ENCODE peak calls at places on chromosomes 2 and 18, in ten cellular contexts. C is IMR-90, W is breast epithelium, Y is HCT116, S is testis, B is spleen, L is body of pancreas, K is adrenal gland, J is stomach, Z is transverse colon. G is an unnamed sample.
A peak's percentile ranks its signal among the peaks of the same experiment; 100 is the strongest.

GRCh38 chr2:15874854-15875776 is 65.2 kb upstream of the MYCN start:
- DNase-seq in C (no peak), J (no peak), Z (no peak), S (no peak), L (no peak), Y (no peak), K (no peak), B (no peak), W (no peak), G (no peak)

GRCh38 chr2:88082781-88083180 is 15.2 kb downstream of the SMYD1 start:
- DNase-seq in Z (no peak), J (no peak), K (no peak), Y (no peak), B (no peak), S (peak; percentile 22), L (no peak), W (peak; percentile 40), C (no peak), G (no peak)

GRCh38 chr2:203534486-203535077 is 519 bp downstream of the RAPH1 start:
- DNase-seq in Z (peak; percentile 47), C (no peak), J (no peak), B (peak; percentile 81), Y (no peak), K (peak; percentile 60), W (no peak), L (no peak), S (peak; percentile 38), G (peak; percentile 50)

GRCh38 chr2:240988146-240988545 is 10.3 kb upstream of the SNED1 start:
- DNase-seq in J (no peak), B (peak; percentile 30), S (no peak), Y (no peak), K (no peak), C (peak; percentile 33), W (no peak), Z (peak; percentile 7), L (peak; percentile 7), G (no peak)

GRCh38 chr2:102950547-102950946 is 188.7 kb downstream of the TMEM182 start:
- DNase-seq in K (no peak), Y (no peak), J (no peak), Z (no peak), B (no peak), C (no peak), L (no peak), W (no peak), S (no peak), G (no peak)

GRCh38 chr2:229129738-229130371 is 141.2 kb downstream of the PID1 start:
- DNase-seq in L (no peak), B (no peak), K (peak; percentile 73), Y (no peak), Z (peak; percentile 74), C (no peak), S (peak; percentile 57), J (no peak), W (no peak), G (no peak)

GRCh38 chr18:48295586-48296311 is 113.4 kb downstream of the ZBTB7C start:
- DNase-seq in K (peak; percentile 47), Y (no peak), C (no peak), B (peak; percentile 62), L (no peak), Z (no peak), J (no peak), W (peak; percentile 15), S (no peak), G (no peak)

GRCh38 chr2:40405440-40405839 is 46.5 kb downstream of the SLC8A1 start:
- DNase-seq in W (no peak), K (no peak), Y (no peak), L (no peak), J (no peak), B (no peak), C (peak; percentile 63), Z (no peak), S (no peak), G (no peak)

GRCh38 chr2:29902356-29902755 is 19.0 kb downstream of the ALK start:
- DNase-seq in Z (no peak), W (no peak), S (no peak), J (no peak), B (no peak), Y (no peak), C (no peak), L (no peak), K (no peak), G (no peak)

GRCh38 chr2:29895296-29895695 is 26.1 kb downstream of the ALK start:
- DNase-seq in Y (no peak), C (no peak), W (no peak), S (no peak), Z (no peak), B (no peak), K (no peak), J (no peak), L (no peak), G (no peak)

DNA sequence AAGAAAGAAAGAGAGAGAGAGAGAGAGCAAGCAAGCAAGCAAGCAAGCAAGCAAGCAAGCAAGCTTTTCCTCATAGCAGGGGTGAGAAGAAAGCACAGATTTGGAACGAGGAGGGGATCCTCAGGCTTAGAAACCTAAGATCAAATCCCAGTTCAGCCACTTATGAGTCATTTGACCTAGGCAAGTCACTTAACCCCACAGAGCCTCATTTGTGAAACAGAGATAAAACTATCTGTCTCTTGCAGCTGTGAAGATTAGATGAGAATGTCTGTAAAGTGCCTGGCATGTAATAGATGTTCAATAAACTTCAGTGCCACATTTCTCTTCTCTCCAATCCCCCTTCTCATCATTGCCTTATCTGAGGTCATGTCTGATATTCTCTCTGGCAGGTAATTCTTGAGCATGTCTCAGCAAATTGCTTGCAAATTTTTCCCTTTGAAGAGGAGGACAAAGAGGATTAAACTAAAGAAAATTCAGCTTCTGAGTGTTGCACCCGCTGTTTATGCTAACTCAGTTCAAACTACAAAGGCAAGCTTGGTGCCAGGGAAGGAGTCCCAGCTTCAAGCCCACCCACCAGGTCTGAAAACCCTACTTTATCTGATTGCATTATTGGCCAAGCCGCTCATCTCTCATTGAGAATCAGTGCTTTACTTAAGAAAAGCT is 20.3 kb downstream of the ALK start:
- DNase-seq in B (no peak), W (no peak), K (no peak), J (no peak), C (no peak), Y (no peak), L (no peak), Z (no peak), S (no peak), G (no peak)
- H3K27me3 ChIP-seq in B (no peaks in the 10 kb centered on the region), W (no peaks in the 10 kb centered on the region), K (no peaks in the 10 kb centered on the region), J (peaks cover 2% of the 10 kb centered on the region), C (peaks cover 5% of the 10 kb centered on the region), Y (peaks cover 84% of the 10 kb centered on the region), L (no peaks in the 10 kb centered on the region), Z (peaks cover 4% of the 10 kb centered on the region), S (no peaks in the 10 kb centered on the region), G (no peaks in the 10 kb centered on the region)

DNA sequence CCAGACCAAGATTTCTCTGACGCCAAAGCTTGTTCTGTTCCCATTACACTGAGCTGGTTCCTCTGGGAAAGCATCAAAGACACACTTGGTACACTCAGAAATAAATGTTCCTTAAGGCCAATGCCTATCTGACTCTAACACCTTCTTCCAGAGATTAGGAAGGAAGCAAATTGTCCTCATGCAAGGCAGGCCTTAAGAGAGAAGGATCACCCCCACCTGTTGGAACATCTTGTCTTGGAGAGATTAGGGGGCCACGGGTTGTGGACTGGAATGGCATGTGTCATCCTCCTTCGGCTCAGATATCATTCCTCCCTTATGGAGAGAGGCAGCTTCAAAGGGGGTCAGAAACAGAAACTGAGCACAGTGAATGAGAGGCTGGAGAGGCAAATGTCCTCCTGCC is 100.1 kb downstream of the ANKRD44 start:
- DNase-seq in B (no peak), Z (no peak), J (no peak), Y (no peak), K (no peak), W (no peak), S (no peak), L (no peak), C (no peak), G (no peak)
- H3K4me1 ChIP-seq in B (peaks cover 100% of the 10 kb centered on the region), Z (peaks cover 16% of the 10 kb centered on the region), J (peaks cover 83% of the 10 kb centered on the region), Y (no peaks in the 10 kb centered on the region), K (peaks cover 6% of the 10 kb centered on the region), W (no peaks in the 10 kb centered on the region), S (no peaks in the 10 kb centered on the region), L (peaks cover 24% of the 10 kb centered on the region), C (peaks cover 2% of the 10 kb centered on the region), G (peaks cover 24% of the 10 kb centered on the region)

GRCh38 chr2:190987116-190987515 is 26.9 kb downstream of the STAT1 start:
- DNase-seq in Y (no peak), L (no peak), Z (no peak), B (no peak), S (no peak), C (no peak), J (no peak), K (no peak), W (no peak), G (no peak)

GRCh38 chr2:190982263-190983034 is 31.5 kb downstream of the STAT1 start:
- DNase-seq in W (no peak), C (no peak), Y (no peak), K (no peak), S (no peak), B (no peak), Z (no peak), L (no peak), J (no peak), G (no peak)

GRCh38 chr2:190986221-190986953 is 27.6 kb downstream of the STAT1 start:
- DNase-seq in Z (no peak), B (no peak), L (no peak), K (no peak), J (no peak), W (no peak), S (no peak), C (no peak), Y (no peak), G (no peak)

GRCh38 chr2:190981733-190982132 is 32.2 kb downstream of the STAT1 start:
- DNase-seq in K (no peak), B (no peak), Z (no peak), J (no peak), W (no peak), L (no peak), Y (no peak), C (no peak), S (no peak), G (no peak)

GRCh38 chr2:190984595-190984994 is 29.4 kb downstream of the STAT1 start:
- DNase-seq in K (no peak), Y (no peak), L (no peak), C (peak; percentile 86), B (no peak), J (no peak), W (no peak), Z (no peak), S (no peak), G (no peak)
- TF ChIP-seq POLR2A in K (no peak), Y (no peak), L (no peak), C (no peak), B (no peak), J (no peak), W (no peak), Z (no peak), S (no peak), G (no peak)

GRCh38 chr2:188966079-188966571 is 8.0 kb upstream of the COL3A1 start:
- DNase-seq in Z (no peak), W (no peak), C (no peak), J (no peak), S (no peak), K (no peak), Y (no peak), B (no peak), L (no peak), G (no peak)

GRCh38 chr2:188969236-188970032 is 4.7 kb upstream of the COL3A1 start:
- DNase-seq in S (no peak), Y (no peak), J (no peak), W (no peak), C (peak; percentile 78), L (no peak), B (no peak), K (no peak), Z (no peak), G (no peak)

GRCh38 chr2:188965147-188965546 is 9.0 kb upstream of the COL3A1 start:
- DNase-seq in J (no peak), C (no peak), B (no peak), Y (no peak), S (no peak), L (no peak), Z (no peak), K (no peak), W (no peak), G (no peak)

GRCh38 chr2:188965554-188965953 is 8.6 kb upstream of the COL3A1 start:
- DNase-seq in K (no peak), Z (no peak), B (no peak), S (no peak), J (no peak), L (no peak), Y (no peak), W (no peak), C (no peak), G (no peak)

DNA sequence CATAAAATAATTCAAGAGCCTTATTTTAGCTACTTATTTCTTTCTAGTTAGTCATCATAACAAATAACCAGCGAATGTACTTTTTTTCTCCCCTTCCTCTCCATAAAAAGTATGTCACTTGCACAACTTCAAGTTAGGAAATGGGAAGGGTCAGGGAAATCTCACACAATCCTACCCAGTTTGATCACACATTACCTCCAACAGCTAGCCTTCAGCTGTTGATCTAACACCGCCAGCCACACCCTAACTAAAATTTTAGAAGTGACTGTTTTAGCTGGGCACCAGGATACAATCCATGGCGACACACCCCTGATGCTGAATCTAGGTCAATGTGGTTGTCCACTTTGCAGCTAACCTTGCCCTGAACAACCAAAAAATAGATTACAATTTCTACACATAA is 7.4 kb upstream of the COL3A1 start:
- DNase-seq in Y (no peak), W (no peak), L (no peak), K (no peak), B (no peak), J (no peak), Z (no peak), C (no peak), S (no peak), G (no peak)
- H3K27me3 ChIP-seq in Y (no peaks in the 10 kb centered on the region), W (no peaks in the 10 kb centered on the region), L (no peaks in the 10 kb centered on the region), K (no peaks in the 10 kb centered on the region), B (no peaks in the 10 kb centered on the region), J (no peaks in the 10 kb centered on the region), Z (no peaks in the 10 kb centered on the region), C (no peaks in the 10 kb centered on the region), S (no peaks in the 10 kb centered on the region), G (no peaks in the 10 kb centered on the region)

G was measured in Peyer's patch.